ENCODE peak calls at places on chromosomes 13 and 19, in six cellular contexts. M is mucosa of descending colon; S is hippocampal formation; V is stimulated activated CD4-positive, alpha-beta T cell treated with anti-CD3 and anti-CD28 coated beads, Interleukin-1b, Interleukin-23, amount 100 ng/mL, for 24 hours; X is HEK293T; O is anterior cingulate cortex. Y is an unnamed sample.

GRCh38 chr13:94710881-94711560 is 1.3 kb downstream of the SOX21 start:
- DNase-seq in M (no peak), S (peak; percentile 50), V (no peak), X (peak; percentile 89), O (no peak), Y (peak; percentile 78)

GRCh38 chr13:44710576-44710975 is 134.4 kb upstream of the TSC22D1 start:
- DNase-seq in M (no peak), S (no peak), V (no peak), X (no peak), O (no peak), Y (no peak)

GRCh38 chr13:35966024-35966423 is 165.2 kb downstream of the DCLK1 start:
- DNase-seq in M (no peak), S (no peak), V (no peak), X (no peak), O (no peak), Y (no peak)

GRCh38 chr19:2428756-2429711 is 1.6 kb upstream of the TIMM13 start:
- DNase-seq in M (no peak), S (no peak), V (no peak), X (no peak), O (no peak), Y (no peak)

GRCh38 chr19:30079200-30079599 is 137.2 kb downstream of the URI1 start:
- DNase-seq in M (no peak), S (no peak), V (no peak), X (no peak), O (no peak), Y (no peak)

GRCh38 chr19:52398091-52398461 is 427 bp downstream of the ZNF528 start:
- DNase-seq in M (no peak), S (no peak), V (no peak), X (no peak), O (no peak), Y (no peak)

GRCh38 chr13:106916329-106916728 is 348.4 kb upstream of the ARGLU1 start:
- DNase-seq in M (no peak), S (no peak), V (no peak), X (no peak), O (no peak), Y (no peak)

GRCh38 chr19:43479961-43480561 is 14.7 kb upstream of the LYPD3 start:
- DNase-seq in M (no peak), S (no peak), V (no peak), X (no peak), O (no peak), Y (no peak)

Y was measured in H1.